ENCODE peak calls at places on chromosomes 16 and 17, in ten cellular contexts. R, O, K, I, M, X, U, F, B and A are unnamed samples.

GRCh38 chr17:36641331-36641876 is 40.0 kb downstream of the MRM1 start:
- DNase-seq in M (no peak), I (no peak), B (no peak), R (no peak), K (no peak), O (no peak), F (no peak), X (no peak), U (no peak), A (no peak)

GRCh38 chr16:64470916-64471315 is 650.9 kb downstream of the CDH11 start:
- DNase-seq in X (no peak), K (no peak), B (no peak), R (no peak), I (no peak), M (no peak), U (no peak), O (no peak), F (no peak), A (no peak)

GRCh38 chr16:86508028-86508946 is 2.0 kb upstream of the FOXF1 start:
- DNase-seq in R (no peak), O (peak; percentile 53), M (no peak), I (no peak), U (no peak), B (no peak), F (no peak), K (no peak), X (no peak), A (no peak)

GRCh38 chr16:63617047-63617989 is 1504.5 kb downstream of the CDH11 start:
- DNase-seq in B (peak; percentile 2), U (no peak), M (no peak), I (peak; percentile 19), R (no peak), O (no peak), K (no peak), X (peak; percentile 16), F (no peak), A (no peak)

GRCh38 chr17:70171159-70171558 is 1.8 kb downstream of the KCNJ2 start:
- DNase-seq in B (no peak), M (no peak), I (peak; percentile 21), U (no peak), F (no peak), K (no peak), R (no peak), X (no peak), O (no peak), A (no peak)

GRCh38 chr17:32671891-32672290 is 185.1 kb downstream of the CDK5R1 start:
- DNase-seq in U (no peak), M (peak; percentile 63), R (no peak), I (peak; percentile 39), X (no peak), K (no peak), B (no peak), O (peak; percentile 11), F (peak; percentile 60), A (no peak)

GRCh38 chr17:76078859-76079576 is at the start of gene ZACN:
- DNase-seq in F (no peak), R (no peak), O (no peak), U (no peak), X (no peak), M (no peak), I (no peak), B (no peak), K (peak; percentile 53), A (no peak)

GRCh38 chr17:46870116-46870803 is 18.9 kb downstream of the WNT9B start:
- DNase-seq in F (peak; percentile 65), O (no peak), U (no peak), M (no peak), R (no peak), I (peak; percentile 74), B (no peak), K (no peak), X (peak; percentile 81), A (no peak)

GRCh38 chr16:9316615-9317014 is 225.2 kb downstream of the HAPSTR1 start:
- DNase-seq in K (no peak), I (peak; percentile 47), R (no peak), U (no peak), M (no peak), B (no peak), F (no peak), X (peak; percentile 47), O (no peak), A (no peak)

GRCh38 chr17:32854177-32854576 is 22.7 kb downstream of the MYO1D start:
- DNase-seq in O (no peak), U (no peak), F (no peak), I (no peak), R (no peak), M (no peak), K (no peak), X (no peak), B (no peak), A (no peak)

GRCh38 chr16:15953477-15953876 is 4.1 kb downstream of the ABCC1 start:
- DNase-seq in U (no peak), X (no peak), R (no peak), B (no peak), I (no peak), M (no peak), K (no peak), F (no peak), O (no peak), A (no peak)

GRCh38 chr16:1571012-1571671 is 37.7 kb downstream of the TMEM204 start:
- DNase-seq in F (no peak), X (no peak), K (no peak), O (no peak), M (no peak), U (no peak), B (no peak), R (no peak), I (no peak), A (no peak)

GRCh38 chr16:56222482-56222997 is 31.3 kb downstream of the GNAO1 start:
- DNase-seq in K (no peak), X (no peak), F (no peak), O (no peak), M (no peak), R (no peak), U (no peak), B (no peak), I (no peak), A (no peak)

GRCh38 chr17:78174332-78174869 is 6.0 kb downstream of the SYNGR2 start:
- DNase-seq in F (peak; percentile 96), U (no peak), I (peak; percentile 92), K (peak; percentile 97), O (no peak), R (no peak), X (peak; percentile 98), B (no peak), M (peak; percentile 39), A (no peak)
- TF ChIP-seq CTCF in F (no peak), U (peak; percentile 67), I (peak; percentile 42), K (peak; percentile 64), O (no peak), R (no peak), X (peak; percentile 57), B (no peak), M (peak; percentile 52), A (no peak)

DNA sequence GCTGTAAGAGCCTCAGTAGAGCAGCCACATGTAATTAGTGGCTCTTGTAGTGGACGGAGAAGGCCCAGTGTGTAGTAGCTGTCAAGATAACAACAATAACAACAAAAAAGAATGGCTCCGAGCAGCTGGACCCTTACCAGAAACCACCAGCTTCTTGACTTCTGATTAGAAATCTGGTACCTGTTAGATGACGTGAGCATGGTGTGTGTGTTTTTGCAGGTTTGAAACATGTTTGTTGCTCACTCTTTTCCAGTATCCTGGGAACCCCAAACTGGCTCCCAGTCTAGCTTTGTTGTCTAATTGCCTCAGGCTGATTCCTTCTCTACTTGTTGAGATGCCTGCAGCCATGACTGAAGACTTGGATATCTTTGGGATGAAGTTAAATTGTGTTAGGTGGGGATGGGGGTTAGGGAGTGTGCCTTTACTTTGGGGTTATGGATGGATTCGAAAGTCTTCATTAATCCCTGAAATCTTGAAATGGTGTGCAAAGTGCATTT is 21.0 kb downstream of the IGF2BP1 start:
- DNase-seq in M (no peak), B (no peak), R (no peak), I (no peak), F (no peak), O (no peak), U (no peak), X (no peak), K (no peak), A (no peak)
- H3K4me1 ChIP-seq in M (no peaks in the 10 kb centered on the region), B (peaks cover 92% of the 10 kb centered on the region), R (peaks cover 30% of the 10 kb centered on the region), I (peaks cover 5% of the 10 kb centered on the region), F (peaks cover 29% of the 10 kb centered on the region), O (peaks cover 8% of the 10 kb centered on the region), U (peaks cover 24% of the 10 kb centered on the region), X (no peaks in the 10 kb centered on the region), K (no peaks in the 10 kb centered on the region), A (no peaks in the 10 kb centered on the region)

GRCh38 chr17:21020622-21021021 is 22.2 kb downstream of the USP22 start:
- DNase-seq in I (no peak), X (no peak), U (no peak), M (no peak), F (no peak), R (no peak), O (no peak), B (no peak), K (peak; percentile 35), A (no peak)

GRCh38 chr17:21017861-21018260 is 24.9 kb downstream of the USP22 start:
- DNase-seq in I (no peak), X (no peak), B (no peak), K (peak; percentile 27), O (no peak), F (no peak), R (no peak), M (no peak), U (no peak), A (no peak)

GRCh38 chr17:21021208-21021803 is 21.5 kb downstream of the USP22 start:
- DNase-seq in M (no peak), F (no peak), K (peak; percentile 3), X (no peak), B (no peak), U (no peak), I (no peak), R (no peak), O (no peak), A (no peak)

GRCh38 chr17:21018894-21019293 is 23.9 kb downstream of the USP22 start:
- DNase-seq in F (no peak), O (no peak), M (no peak), U (no peak), X (no peak), I (no peak), B (no peak), K (peak; percentile 28), R (no peak), A (no peak)

GRCh38 chr17:21019976-21020575 is 22.7 kb downstream of the USP22 start:
- DNase-seq in I (no peak), M (no peak), U (no peak), F (peak; percentile 55), B (peak; percentile 66), X (no peak), R (no peak), K (peak; percentile 60), O (no peak), A (peak; percentile 71)
- TF ChIP-seq CTCF in I (no peak), M (peak; percentile 12), U (peak; percentile 26), F (no peak), B (peak; percentile 66), X (no peak), R (peak; percentile 13), K (peak; percentile 22), O (no peak), A (peak; percentile 80)

DNA sequence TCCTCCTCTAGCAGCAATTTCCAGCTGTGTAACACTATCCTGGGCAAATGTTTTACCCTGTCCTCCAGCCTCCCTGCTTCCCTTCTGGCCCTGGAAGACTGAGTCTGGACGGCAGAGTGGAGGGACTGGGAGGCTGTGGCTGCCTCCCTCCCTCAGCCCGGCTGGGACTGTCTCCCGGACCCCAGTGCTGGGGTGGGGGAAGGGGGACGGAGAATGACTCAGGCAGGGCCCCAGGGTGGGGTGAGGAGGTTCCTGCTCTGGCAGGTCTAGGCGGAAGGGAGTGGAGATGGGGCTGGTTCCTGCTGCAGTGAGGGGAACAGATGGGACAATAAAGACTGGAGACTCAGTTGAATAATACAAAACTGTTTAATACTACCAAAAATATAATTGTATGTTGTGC is 2.1 kb downstream of the SOX15 start:
- DNase-seq in R (peak; percentile 82), F (no peak), M (no peak), I (no peak), O (no peak), X (no peak), K (no peak), U (no peak), B (no peak), A (no peak)
- H3K4me1 ChIP-seq in R (peaks cover 58% of the 10 kb centered on the region), F (peaks cover 72% of the 10 kb centered on the region), M (no peaks in the 10 kb centered on the region), I (peaks cover 7% of the 10 kb centered on the region), O (peaks cover 52% of the 10 kb centered on the region), X (peaks cover 6% of the 10 kb centered on the region), K (peaks cover 22% of the 10 kb centered on the region), U (peaks cover 83% of the 10 kb centered on the region), B (peaks cover 15% of the 10 kb centered on the region), A (peaks cover 18% of the 10 kb centered on the region)